ENCODE peak calls at places on chromosomes 3 and 15, in six cellular contexts. J, L, C, X, V and B are unnamed samples.

GRCh38 chr3:152159328-152159727 is 109.4 kb upstream of the MBNL1 start:
- DNase-seq in C (peak; percentile 56), V (peak; percentile 74), J (peak; percentile 49), L (no peak), X (no peak), B (no peak)

GRCh38 chr3:125121246-125122010 is 65.6 kb upstream of the HEG1 start:
- DNase-seq in J (no peak), C (no peak), X (no peak), V (no peak), L (no peak), B (no peak)

GRCh38 chr3:46508850-46509591 is 11.2 kb downstream of the RTP3 start:
- DNase-seq in X (no peak), J (no peak), L (no peak), V (no peak), C (no peak), B (no peak)

GRCh38 chr3:168539909-168540308 is 444.2 kb upstream of the GOLIM4 start:
- DNase-seq in V (no peak), J (no peak), L (no peak), C (no peak), X (no peak), B (no peak)

GRCh38 chr15:82852906-82853635 is 43.6 kb downstream of the WHAMM start:
- DNase-seq in J (no peak), C (no peak), V (no peak), L (no peak), X (no peak), B (no peak)

GRCh38 chr3:21729888-21730459 is 21.0 kb downstream of the ZNF385D start:
- DNase-seq in V (no peak), L (no peak), C (no peak), J (no peak), X (no peak), B (no peak)

GRCh38 chr15:63086271-63086670 is 35.4 kb upstream of the LACTB start:
- DNase-seq in V (no peak), J (no peak), X (no peak), L (no peak), C (peak; percentile 54), B (no peak)

GRCh38 chr3:113034011-113034410 is 43.2 kb downstream of the GTPBP8 start:
- DNase-seq in C (peak; percentile 39), L (no peak), J (no peak), X (no peak), V (no peak), B (no peak)

GRCh38 chr15:43268111-43269105 is 1.7 kb upstream of the TGM5 start:
- DNase-seq in X (no peak), J (no peak), L (peak; percentile 77), V (no peak), C (peak; percentile 29), B (no peak)

GRCh38 chr3:140931801-140932200 is 9.8 kb upstream of the SLC25A36 start:
- DNase-seq in V (no peak), C (no peak), X (no peak), L (no peak), J (no peak), B (no peak)

GRCh38 chr3:121491683-121492082 is 54.1 kb downstream of the POLQ start:
- DNase-seq in C (no peak), V (no peak), L (peak; percentile 4), X (no peak), J (no peak), B (no peak)

GRCh38 chr3:29384640-29385039 is 103.8 kb downstream of the RBMS3 start:
- DNase-seq in C (peak; percentile 89), L (peak; percentile 33), X (no peak), J (no peak), V (no peak), B (no peak)

GRCh38 chr3:194875581-194876402 is 190.1 kb downstream of the FAM43A start:
- DNase-seq in V (no peak), J (no peak), C (no peak), X (no peak), L (no peak), B (no peak)
- H3K4me1 ChIP-seq in V (peaks cover 14% of the 10 kb centered on the region), J (peaks cover 28% of the 10 kb centered on the region), C (peaks cover 11% of the 10 kb centered on the region), X (peaks cover 26% of the 10 kb centered on the region), L (peaks cover 18% of the 10 kb centered on the region), B (peaks cover 36% of the 10 kb centered on the region)

GRCh38 chr3:42263354-42264346 is 2.3 kb downstream of the CCK start:
- DNase-seq in C (no peak), X (peak; percentile 18), J (peak; percentile 31), V (no peak), L (peak; percentile 85), B (no peak)
- H3K4me3 ChIP-seq in C (no peak overlapping the region), X (peak overlapping the region; percentile 53), J (no peak overlapping the region), V (no peak overlapping the region), L (peak overlapping the region; percentile 59), B (peak overlapping the region; percentile 42)

GRCh38 chr3:49358884-49359225 is 702 bp upstream of the GPX1 start:
- DNase-seq in L (no peak), C (no peak), J (no peak), V (no peak), X (no peak), B (no peak)

GRCh38 chr3:49358217-49358883 is at the start of gene GPX1:
- DNase-seq in X (peak; percentile 92), V (peak; percentile 94), C (peak; percentile 98), J (peak; percentile 95), L (peak; percentile 98), B (peak; percentile 96)

GRCh38 chr3:49357466-49358216 is 512 bp downstream of the GPX1 start:
- DNase-seq in V (peak; percentile 51), L (peak; percentile 53), C (peak; percentile 98), J (peak; percentile 81), X (no peak), B (peak; percentile 73)

GRCh38 chr3:49359623-49360022 is 1.5 kb upstream of the GPX1 start:
- DNase-seq in X (no peak), C (peak; percentile 52), L (no peak), V (no peak), J (no peak), B (no peak)

DNA sequence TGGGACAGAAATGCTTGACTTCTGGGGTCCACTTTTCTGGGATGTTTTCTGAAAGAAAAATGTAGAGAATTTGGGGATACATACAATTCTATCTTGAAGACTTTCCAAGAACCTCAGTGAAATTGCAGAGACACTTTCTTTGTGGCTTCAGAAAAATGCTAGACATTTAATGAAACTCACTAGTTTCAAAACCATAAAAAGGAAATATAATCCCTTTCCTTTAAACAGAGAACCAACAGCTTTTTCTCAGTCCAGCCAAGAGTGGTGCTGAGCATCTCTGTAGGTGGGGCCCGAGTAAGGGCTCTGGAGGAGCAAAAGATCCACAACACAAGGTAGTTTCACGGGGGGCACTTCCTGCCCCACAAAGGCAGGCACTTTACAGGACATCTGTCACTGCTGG is 4.4 kb upstream of the GPX1 start:
- DNase-seq in L (no peak), C (no peak), V (no peak), X (no peak), J (no peak), B (no peak)
- H3K4me1 ChIP-seq in L (peaks cover 10% of the 10 kb centered on the region), C (peaks cover 21% of the 10 kb centered on the region), V (peaks cover 4% of the 10 kb centered on the region), X (peaks cover 12% of the 10 kb centered on the region), J (peaks cover 44% of the 10 kb centered on the region), B (peaks cover 14% of the 10 kb centered on the region)

GRCh38 chr3:151146071-151146730 is 56.8 kb downstream of the GPR171 start:
- DNase-seq in C (peak; percentile 82), L (peak; percentile 93), X (peak; percentile 71), J (peak; percentile 52), V (peak; percentile 64), B (peak; percentile 60)
- H3K4me3 ChIP-seq in C (no peak overlapping the region), L (peak overlapping the region; percentile 24), X (no peak overlapping the region), J (no peak overlapping the region), V (no peak overlapping the region), B (peak overlapping the region; percentile 13)

DNA sequence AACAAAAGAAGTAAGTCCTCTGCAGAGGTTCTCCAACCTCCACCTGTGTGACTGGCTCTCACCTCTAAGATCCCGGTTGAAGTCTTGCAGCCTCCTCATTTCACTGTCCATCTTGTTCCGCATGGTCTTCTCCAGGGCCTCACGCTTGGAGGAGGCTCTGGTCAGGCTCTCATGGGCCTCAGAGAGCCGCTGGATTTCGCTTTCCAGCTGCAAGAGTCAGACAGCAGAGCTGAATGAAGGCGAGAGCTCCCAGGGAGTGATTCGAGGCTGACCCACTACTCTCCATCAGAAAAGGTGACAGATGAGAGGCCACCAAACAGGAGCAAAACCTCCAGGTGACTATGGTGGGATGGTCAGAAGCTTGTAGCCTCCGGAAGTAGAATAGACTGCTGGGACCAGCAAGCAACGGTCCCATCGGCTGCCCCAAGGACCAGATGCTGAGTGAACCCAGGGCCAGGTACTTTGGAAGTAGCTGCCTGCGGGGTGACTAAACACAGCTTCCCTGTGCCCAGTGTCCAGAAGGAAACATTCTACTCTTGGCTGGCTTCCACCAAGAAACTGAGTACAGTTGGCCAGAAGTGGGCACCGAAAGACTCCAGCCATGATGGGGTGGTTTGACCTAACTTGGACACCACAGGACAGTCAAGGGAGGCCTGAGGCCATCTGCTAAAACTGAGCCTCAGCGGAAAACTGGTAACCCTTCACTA is 7.9 kb downstream of the AMOTL2 start:
- DNase-seq in V (no peak), X (no peak), L (no peak), J (no peak), C (no peak), B (peak; percentile 52)
- H3K4me1 ChIP-seq in V (peaks cover 76% of the 10 kb centered on the region), X (peaks cover 45% of the 10 kb centered on the region), L (peaks cover 31% of the 10 kb centered on the region), J (peaks cover 100% of the 10 kb centered on the region), C (peaks cover 82% of the 10 kb centered on the region), B (peaks cover 100% of the 10 kb centered on the region)